ENCODE peak calls at places on chromosome 7, in four cellular contexts. One of them, this sample, is unnamed.

GRCh38 chr7:150949971-150950491 is 28.1 kb downstream of the KCNH2 start:
- DNase-seq in right lobe of liver: peak; percentile 35
- DNase-seq in neural progenitor cell: no peak
- DNase-seq in NB4: no peak
- DNase-seq in this sample: no peak

GRCh38 chr7:135414850-135415439 is 95.0 kb downstream of the CNOT4 start:
- DNase-seq in right lobe of liver: no peak
- DNase-seq in neural progenitor cell: peak; percentile 75
- DNase-seq in NB4: peak; percentile 84
- DNase-seq in this sample: peak; percentile 59

GRCh38 chr7:26156454-26157365 is 4.7 kb downstream of the NFE2L3 start:
- DNase-seq in right lobe of liver: no peak
- DNase-seq in neural progenitor cell: no peak
- DNase-seq in NB4: peak; percentile 51
- DNase-seq in this sample: no peak

GRCh38 chr7:79652619-79653018 is 199.2 kb upstream of the MAGI2 start:
- DNase-seq in right lobe of liver: no peak
- DNase-seq in neural progenitor cell: no peak
- DNase-seq in NB4: no peak
- DNase-seq in this sample: no peak

GRCh38 chr7:30159153-30159552 is 24.4 kb downstream of the MTURN start:
- DNase-seq in right lobe of liver: no peak
- DNase-seq in neural progenitor cell: no peak
- DNase-seq in NB4: peak; percentile 81
- DNase-seq in this sample: no peak

GRCh38 chr7:25913574-25914224 is 238.3 kb upstream of the NFE2L3 start:
- DNase-seq in right lobe of liver: no peak
- DNase-seq in neural progenitor cell: no peak
- DNase-seq in NB4: no peak
- DNase-seq in this sample: no peak

GRCh38 chr7:142445019-142445686 is 187.3 kb upstream of the PRSS58 start:
- DNase-seq in right lobe of liver: no peak
- DNase-seq in neural progenitor cell: peak; percentile 73
- DNase-seq in NB4: peak; percentile 52
- DNase-seq in this sample: no peak

GRCh38 chr7:114243019-114243507 is 171.6 kb upstream of the FOXP2 start:
- DNase-seq in right lobe of liver: no peak
- DNase-seq in neural progenitor cell: no peak
- DNase-seq in NB4: no peak
- DNase-seq in this sample: no peak

GRCh38 chr7:54747234-54747633 is 11.8 kb downstream of the SEC61G start:
- DNase-seq in right lobe of liver: no peak
- DNase-seq in neural progenitor cell: no peak
- DNase-seq in NB4: no peak
- DNase-seq in this sample: no peak

GRCh38 chr7:33965116-33965827 is 59.9 kb downstream of the BMPER start:
- DNase-seq in right lobe of liver: no peak
- DNase-seq in neural progenitor cell: no peak
- DNase-seq in NB4: no peak
- DNase-seq in this sample: no peak

GRCh38 chr7:47625861-47626444 is 44.0 kb upstream of the TNS3 start:
- DNase-seq in right lobe of liver: no peak
- DNase-seq in neural progenitor cell: peak; percentile 48
- DNase-seq in NB4: no peak
- DNase-seq in this sample: no peak

GRCh38 chr7:1716263-1717094 is 46.4 kb downstream of the ELFN1 start:
- DNase-seq in right lobe of liver: no peak
- DNase-seq in neural progenitor cell: no peak
- DNase-seq in NB4: peak; percentile 82
- DNase-seq in this sample: no peak

GRCh38 chr7:31791881-31792280 is 104.9 kb downstream of the PPP1R17 start:
- DNase-seq in right lobe of liver: no peak
- DNase-seq in neural progenitor cell: no peak
- DNase-seq in NB4: no peak
- DNase-seq in this sample: no peak

GRCh38 chr7:154748387-154748786 is 254.5 kb downstream of the PAXIP1 start:
- DNase-seq in right lobe of liver: no peak
- DNase-seq in neural progenitor cell: no peak
- DNase-seq in NB4: no peak
- DNase-seq in this sample: no peak

GRCh38 chr7:27180431-27181175 is 4.4 kb downstream of the HOXA11 start:
- DNase-seq in right lobe of liver: no peak
- DNase-seq in neural progenitor cell: no peak
- DNase-seq in NB4: no peak
- DNase-seq in this sample: no peak

DNA sequence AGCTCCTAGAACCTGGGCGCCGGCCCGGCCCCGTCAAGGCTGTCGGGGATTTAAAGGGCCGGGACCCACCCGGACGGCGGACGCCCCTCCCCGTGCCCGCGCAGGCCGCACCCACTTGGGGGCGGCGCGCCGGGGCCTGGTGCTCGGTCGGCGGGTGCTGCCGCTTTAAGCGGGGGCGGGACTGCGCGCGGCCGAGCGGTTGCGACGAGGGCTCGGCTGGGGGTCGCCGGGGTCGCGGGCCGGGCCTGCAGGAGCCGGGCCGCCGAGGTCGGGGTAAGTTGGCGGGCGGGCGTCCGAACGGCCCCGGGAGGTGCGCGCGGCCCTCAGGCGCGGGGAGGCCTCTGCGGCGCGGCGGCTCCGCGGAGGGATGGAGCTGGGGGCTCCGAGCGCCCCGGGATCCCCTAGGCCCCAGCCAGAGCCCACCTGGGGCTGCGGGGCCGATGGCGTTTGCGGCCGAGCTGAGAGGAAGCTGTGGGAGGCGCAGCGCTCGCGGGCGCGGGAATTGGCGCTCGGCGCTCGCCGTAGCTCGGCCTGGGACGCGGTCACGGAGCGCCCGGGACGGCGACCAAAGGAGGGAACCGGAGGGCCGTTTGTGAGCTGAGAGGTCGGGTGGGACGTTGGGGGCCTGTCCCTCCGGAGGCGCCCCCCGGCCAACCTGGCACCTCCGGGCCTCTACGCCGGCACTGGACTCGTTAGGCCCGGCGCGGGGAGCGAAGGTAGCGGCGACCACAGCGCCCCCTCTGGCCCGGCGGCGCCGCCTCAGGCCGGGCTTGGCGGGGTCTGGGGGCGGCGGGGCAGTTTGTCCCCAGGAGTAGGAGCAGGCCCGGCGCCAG is at the start of gene TRRAP:
- DNase-seq in right lobe of liver: peak; percentile 77
- DNase-seq in neural progenitor cell: peak; percentile 92
- DNase-seq in NB4: peak; percentile 85
- DNase-seq in this sample: no peak
- TF ChIP-seq CTCF in right lobe of liver: peak; percentile 98
- TF ChIP-seq CTCF in neural progenitor cell: peak; percentile 86
- TF ChIP-seq CTCF in NB4: peak; percentile 51
- TF ChIP-seq CTCF in this sample: peak; percentile 68

GRCh38 chr7:100604078-100604975 is 2.2 kb downstream of the PCOLCE start:
- DNase-seq in right lobe of liver: peak; percentile 84
- DNase-seq in neural progenitor cell: peak; percentile 90
- DNase-seq in NB4: peak; percentile 94
- DNase-seq in this sample: no peak

GRCh38 chr7:100603697-100604077 is 1.5 kb downstream of the PCOLCE start:
- DNase-seq in right lobe of liver: no peak
- DNase-seq in neural progenitor cell: peak; percentile 75
- DNase-seq in NB4: peak; percentile 53
- DNase-seq in this sample: no peak

GRCh38 chr7:100600222-100601038 is 1.7 kb upstream of the PCOLCE start:
- DNase-seq in right lobe of liver: no peak
- DNase-seq in neural progenitor cell: peak; percentile 11
- DNase-seq in NB4: peak; percentile 89
- DNase-seq in this sample: no peak

GRCh38 chr7:100604976-100605911 is 3.1 kb downstream of the PCOLCE start:
- DNase-seq in right lobe of liver: peak; percentile 83
- DNase-seq in neural progenitor cell: peak; percentile 80
- DNase-seq in NB4: peak; percentile 75
- DNase-seq in this sample: no peak

GRCh38 chr7:100602889-100603696 is 930 bp downstream of the PCOLCE start:
- DNase-seq in right lobe of liver: no peak
- DNase-seq in neural progenitor cell: peak; percentile 83
- DNase-seq in NB4: no peak
- DNase-seq in this sample: no peak
- H3K4me3 ChIP-seq in right lobe of liver: no peak overlapping the region
- H3K4me3 ChIP-seq in neural progenitor cell: peak overlapping the region; percentile 63
- H3K4me3 ChIP-seq in NB4: no peak overlapping the region
- H3K4me3 ChIP-seq in this sample: no peak overlapping the region

GRCh38 chr7:11341285-11341944 is 367.7 kb downstream of the PHF14 start:
- DNase-seq in right lobe of liver: no peak
- DNase-seq in neural progenitor cell: peak; percentile 47
- DNase-seq in NB4: peak; percentile 28
- DNase-seq in this sample: peak; percentile 61
- TF ChIP-seq CTCF in right lobe of liver: peak; percentile 53
- TF ChIP-seq CTCF in neural progenitor cell: peak; percentile 60
- TF ChIP-seq CTCF in NB4: no peak
- TF ChIP-seq CTCF in this sample: peak; percentile 73

GRCh38 chr7:103833401-103833800 is 156.1 kb downstream of the RELN start:
- DNase-seq in right lobe of liver: no peak
- DNase-seq in neural progenitor cell: no peak
- DNase-seq in NB4: peak; percentile 8
- DNase-seq in this sample: no peak
- H3K4me3 ChIP-seq in right lobe of liver: no peak overlapping the region
- H3K4me3 ChIP-seq in neural progenitor cell: no peak overlapping the region
- H3K4me3 ChIP-seq in NB4: no peak overlapping the region
- H3K4me3 ChIP-seq in this sample: no peak overlapping the region

GRCh38 chr7:24291271-24291670 is 7.3 kb downstream of the NPY start:
- DNase-seq in right lobe of liver: no peak
- DNase-seq in neural progenitor cell: no peak
- DNase-seq in NB4: no peak
- DNase-seq in this sample: no peak

GRCh38 chr7:24284699-24285506 is 913 bp downstream of the NPY start:
- DNase-seq in right lobe of liver: no peak
- DNase-seq in neural progenitor cell: peak; percentile 71
- DNase-seq in NB4: no peak
- DNase-seq in this sample: no peak

DNA sequence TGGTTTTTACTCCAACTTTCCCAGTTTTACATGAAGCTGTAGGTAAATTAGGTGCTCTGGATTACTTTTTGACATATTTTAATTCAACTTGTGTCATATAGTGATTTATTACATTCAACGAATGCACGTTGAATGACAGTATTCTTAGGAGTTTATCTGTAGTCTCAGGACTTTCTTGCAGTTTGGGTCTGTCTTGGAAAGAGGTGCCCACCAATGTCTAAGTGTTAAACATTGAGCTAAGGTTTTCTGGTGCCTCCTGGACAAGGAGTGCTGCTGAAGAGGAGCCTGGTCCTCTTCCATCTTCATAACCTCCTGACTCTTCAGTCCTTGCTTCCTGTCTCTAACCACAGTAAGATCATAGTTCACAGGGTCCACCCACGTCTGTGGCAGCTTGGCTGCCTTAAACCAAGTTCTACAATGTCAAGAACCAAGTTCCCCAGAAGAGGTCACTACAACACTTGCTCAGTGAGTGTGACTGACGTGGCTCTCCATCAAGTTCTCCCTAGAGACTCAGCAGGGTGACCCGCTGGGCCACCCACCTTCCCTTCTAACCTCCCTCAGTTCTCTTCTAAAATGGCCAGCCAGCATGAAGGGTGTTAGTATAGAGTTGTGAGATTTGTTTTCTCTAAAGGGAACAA is 6.1 kb downstream of the NPY start:
- DNase-seq in right lobe of liver: no peak
- DNase-seq in neural progenitor cell: peak; percentile 37
- DNase-seq in NB4: peak; percentile 87
- DNase-seq in this sample: peak; percentile 49
- TF ChIP-seq CTCF in right lobe of liver: peak; percentile 48
- TF ChIP-seq CTCF in neural progenitor cell: peak; percentile 42
- TF ChIP-seq CTCF in NB4: peak; percentile 50
- TF ChIP-seq CTCF in this sample: peak; percentile 74

DNA sequence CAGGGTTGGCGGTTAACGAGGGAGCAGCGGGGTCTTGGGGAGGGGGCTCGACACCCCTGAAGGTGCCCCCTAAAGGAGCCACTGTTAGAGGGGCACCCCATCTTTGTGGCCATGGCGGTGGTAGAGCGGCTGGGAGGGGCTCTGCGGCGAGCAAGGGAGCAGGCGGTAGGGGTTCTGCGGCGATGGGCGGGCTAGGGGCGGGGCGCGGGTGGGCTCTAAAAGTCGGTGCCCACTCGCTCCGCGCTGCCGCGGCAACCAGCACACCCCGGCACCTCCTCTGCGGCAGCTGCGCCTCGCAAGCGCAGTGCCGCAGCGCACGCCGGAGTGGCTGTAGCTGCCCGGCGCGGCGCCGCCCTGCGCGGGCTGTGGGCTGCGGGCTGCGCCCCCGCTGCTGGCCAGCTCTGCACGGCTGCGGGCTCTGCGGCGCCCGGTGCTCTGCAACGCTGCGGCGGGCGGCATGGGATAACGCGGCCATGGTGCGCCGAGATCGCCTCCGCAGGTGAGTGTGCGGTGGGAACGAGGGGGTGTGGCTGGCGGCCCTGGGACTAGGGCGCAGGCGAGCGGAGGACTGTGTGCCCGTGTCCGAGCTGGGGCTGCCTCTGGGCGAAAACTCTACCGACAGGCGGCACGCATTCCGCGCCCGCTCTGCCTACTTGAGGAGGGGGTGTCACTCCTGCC is at the start of gene MEST:
- DNase-seq in right lobe of liver: peak; percentile 53
- DNase-seq in neural progenitor cell: peak; percentile 80
- DNase-seq in NB4: no peak
- DNase-seq in this sample: no peak
- H3K4me3 ChIP-seq in right lobe of liver: peak within 1 kb of the TSS; percentile 37
- H3K4me3 ChIP-seq in neural progenitor cell: peak within 1 kb of the TSS; percentile 64
- H3K4me3 ChIP-seq in NB4: no peak within 1 kb of the TSS
- H3K4me3 ChIP-seq in this sample: no peak within 1 kb of the TSS

GRCh38 chr7:101628522-101628921 is 574 bp downstream of the MYL10 start:
- DNase-seq in right lobe of liver: no peak
- DNase-seq in neural progenitor cell: no peak
- DNase-seq in NB4: no peak
- DNase-seq in this sample: no peak
- TF ChIP-seq CTCF in right lobe of liver: no peak
- TF ChIP-seq CTCF in neural progenitor cell: no peak
- TF ChIP-seq CTCF in NB4: no peak
- TF ChIP-seq CTCF in this sample: no peak

GRCh38 chr7:28686418-28686800 is 271.7 kb downstream of the TRIL start:
- DNase-seq in right lobe of liver: no peak
- DNase-seq in neural progenitor cell: peak; percentile 80
- DNase-seq in NB4: peak; percentile 29
- DNase-seq in this sample: no peak
- H3K4me3 ChIP-seq in right lobe of liver: peak overlapping the region; percentile 17
- H3K4me3 ChIP-seq in neural progenitor cell: peak overlapping the region; percentile 47
- H3K4me3 ChIP-seq in NB4: no peak overlapping the region
- H3K4me3 ChIP-seq in this sample: peak overlapping the region; percentile 31

This sample was measured in LNCaP clone FGC.